ENCODE peak calls at places on chromosomes 12 and 14, in seven cellular contexts. One of them, this sample, is unnamed.
A peak's percentile ranks its signal among the peaks of the same experiment; 100 is the strongest.

GRCh38 chr14:55927059-55927458 is 191.2 kb upstream of the PELI2 start:
- DNase-seq in sigmoid colon: no peak
- DNase-seq in neuronal stem cell: peak; percentile 44
- DNase-seq in psoas muscle: no peak
- DNase-seq in colonic mucosa: peak; percentile 56
- DNase-seq in fibroblast of lung: no peak
- DNase-seq in breast epithelium: no peak
- DNase-seq in this sample: no peak

GRCh38 chr12:109069307-109070231 is 17.2 kb downstream of the USP30 start:
- DNase-seq in neuronal stem cell: peak; percentile 26
- DNase-seq in fibroblast of lung: no peak
- DNase-seq in breast epithelium: no peak
- DNase-seq in sigmoid colon: no peak
- DNase-seq in psoas muscle: no peak
- DNase-seq in colonic mucosa: peak; percentile 80
- DNase-seq in this sample: no peak

GRCh38 chr12:19382111-19382526 is 57.2 kb upstream of the AEBP2 start:
- DNase-seq in neuronal stem cell: no peak
- DNase-seq in fibroblast of lung: peak; percentile 62
- DNase-seq in breast epithelium: no peak
- DNase-seq in sigmoid colon: peak; percentile 14
- DNase-seq in psoas muscle: no peak
- DNase-seq in colonic mucosa: no peak
- DNase-seq in this sample: peak; percentile 22

GRCh38 chr12:114682920-114683708 is 861 bp downstream of the TBX3 start:
- DNase-seq in breast epithelium: no peak
- DNase-seq in psoas muscle: peak; percentile 17
- DNase-seq in sigmoid colon: no peak
- DNase-seq in colonic mucosa: no peak
- DNase-seq in fibroblast of lung: no peak
- DNase-seq in neuronal stem cell: no peak
- DNase-seq in this sample: peak; percentile 75

GRCh38 chr12:43869184-43869583 is 33.3 kb downstream of the TMEM117 start:
- DNase-seq in colonic mucosa: no peak
- DNase-seq in fibroblast of lung: no peak
- DNase-seq in psoas muscle: no peak
- DNase-seq in neuronal stem cell: no peak
- DNase-seq in breast epithelium: no peak
- DNase-seq in sigmoid colon: no peak
- DNase-seq in this sample: no peak

GRCh38 chr12:84070311-84070710 is 842.3 kb downstream of the SLC6A15 start:
- DNase-seq in sigmoid colon: peak; percentile 86
- DNase-seq in neuronal stem cell: no peak
- DNase-seq in colonic mucosa: peak; percentile 15
- DNase-seq in fibroblast of lung: peak; percentile 79
- DNase-seq in psoas muscle: peak; percentile 37
- DNase-seq in breast epithelium: no peak
- DNase-seq in this sample: no peak

GRCh38 chr14:32709072-32709471 is 229.6 kb upstream of the NPAS3 start:
- DNase-seq in sigmoid colon: peak; percentile 70
- DNase-seq in neuronal stem cell: no peak
- DNase-seq in breast epithelium: no peak
- DNase-seq in colonic mucosa: no peak
- DNase-seq in fibroblast of lung: peak; percentile 94
- DNase-seq in psoas muscle: no peak
- DNase-seq in this sample: peak; percentile 18

GRCh38 chr14:70662080-70662479 is 20.4 kb downstream of the TTC9 start:
- DNase-seq in colonic mucosa: no peak
- DNase-seq in sigmoid colon: no peak
- DNase-seq in breast epithelium: no peak
- DNase-seq in fibroblast of lung: no peak
- DNase-seq in psoas muscle: no peak
- DNase-seq in neuronal stem cell: no peak
- DNase-seq in this sample: no peak

GRCh38 chr12:85979641-85980040 is 105.5 kb downstream of the NTS start:
- DNase-seq in breast epithelium: no peak
- DNase-seq in neuronal stem cell: no peak
- DNase-seq in sigmoid colon: no peak
- DNase-seq in colonic mucosa: no peak
- DNase-seq in fibroblast of lung: no peak
- DNase-seq in psoas muscle: no peak
- DNase-seq in this sample: no peak

DNA sequence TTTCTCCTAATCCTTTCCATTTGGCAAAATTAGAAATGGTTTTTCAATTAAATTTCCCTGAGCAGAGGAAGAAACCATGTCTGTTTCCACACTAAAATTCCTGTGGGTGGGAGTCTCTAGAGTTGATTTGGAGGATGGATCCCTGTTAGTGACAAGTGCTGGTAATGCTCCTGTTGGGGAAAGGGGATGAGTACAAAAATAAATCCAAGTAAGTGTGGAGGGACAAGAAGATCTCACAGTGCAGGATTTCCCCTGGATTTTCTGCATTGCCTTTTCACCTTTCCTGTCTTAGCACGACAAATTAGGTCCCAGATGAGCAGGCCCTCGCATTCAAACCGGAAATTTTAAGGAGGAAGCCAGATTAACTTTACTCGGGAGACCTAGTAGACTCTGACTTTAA is 107.5 kb downstream of the DAD1 start:
- DNase-seq in neuronal stem cell: no peak
- DNase-seq in colonic mucosa: no peak
- DNase-seq in fibroblast of lung: no peak
- DNase-seq in psoas muscle: no peak
- DNase-seq in sigmoid colon: no peak
- DNase-seq in breast epithelium: no peak
- DNase-seq in this sample: no peak
- H3K4me1 ChIP-seq in neuronal stem cell: peaks cover 21% of the 10 kb centered on the region
- H3K4me1 ChIP-seq in colonic mucosa: no peaks in the 10 kb centered on the region
- H3K4me1 ChIP-seq in fibroblast of lung: no peaks in the 10 kb centered on the region
- H3K4me1 ChIP-seq in psoas muscle: peaks cover 13% of the 10 kb centered on the region
- H3K4me1 ChIP-seq in sigmoid colon: peaks cover 23% of the 10 kb centered on the region
- H3K4me1 ChIP-seq in breast epithelium: peaks cover 3% of the 10 kb centered on the region
- H3K4me1 ChIP-seq in this sample: peaks cover 20% of the 10 kb centered on the region

GRCh38 chr12:6770094-6770493 is 2.2 kb upstream of the LAG3 start:
- DNase-seq in neuronal stem cell: no peak
- DNase-seq in colonic mucosa: no peak
- DNase-seq in fibroblast of lung: no peak
- DNase-seq in sigmoid colon: no peak
- DNase-seq in psoas muscle: no peak
- DNase-seq in breast epithelium: no peak
- DNase-seq in this sample: no peak
- H3K4me1 ChIP-seq in neuronal stem cell: peaks cover 44% of the 10 kb centered on the region
- H3K4me1 ChIP-seq in colonic mucosa: peaks cover 10% of the 10 kb centered on the region
- H3K4me1 ChIP-seq in fibroblast of lung: peaks cover 25% of the 10 kb centered on the region
- H3K4me1 ChIP-seq in sigmoid colon: peaks cover 76% of the 10 kb centered on the region
- H3K4me1 ChIP-seq in psoas muscle: peaks cover 19% of the 10 kb centered on the region
- H3K4me1 ChIP-seq in breast epithelium: peaks cover 11% of the 10 kb centered on the region
- H3K4me1 ChIP-seq in this sample: peaks cover 5% of the 10 kb centered on the region

DNA sequence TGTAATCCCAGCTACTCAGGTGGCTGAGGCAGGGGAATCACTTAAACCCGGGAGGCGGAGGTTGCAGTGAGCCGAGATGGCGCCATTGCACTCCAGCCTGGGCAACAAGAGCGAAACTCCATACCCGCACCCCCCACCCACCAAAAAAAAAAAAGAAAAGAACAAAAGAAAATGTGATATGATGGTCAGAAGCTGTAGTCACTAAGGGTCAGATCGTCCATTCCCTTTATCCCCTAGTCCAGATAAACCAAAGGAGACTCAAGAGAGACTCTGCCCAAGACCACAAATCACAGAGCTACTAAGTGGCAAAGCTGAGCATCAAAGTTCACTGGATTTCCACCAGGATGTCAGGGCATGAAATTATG is 3.2 kb downstream of the PPTC7 start:
- DNase-seq in sigmoid colon: no peak
- DNase-seq in psoas muscle: no peak
- DNase-seq in neuronal stem cell: no peak
- DNase-seq in fibroblast of lung: no peak
- DNase-seq in breast epithelium: no peak
- DNase-seq in colonic mucosa: no peak
- DNase-seq in this sample: no peak
- H3K4me1 ChIP-seq in sigmoid colon: peaks cover 82% of the 10 kb centered on the region
- H3K4me1 ChIP-seq in psoas muscle: peaks cover 78% of the 10 kb centered on the region
- H3K4me1 ChIP-seq in neuronal stem cell: peaks cover 6% of the 10 kb centered on the region
- H3K4me1 ChIP-seq in fibroblast of lung: peaks cover 10% of the 10 kb centered on the region
- H3K4me1 ChIP-seq in breast epithelium: no peaks in the 10 kb centered on the region
- H3K4me1 ChIP-seq in colonic mucosa: peaks cover 3% of the 10 kb centered on the region
- H3K4me1 ChIP-seq in this sample: peaks cover 13% of the 10 kb centered on the region

GRCh38 chr12:124377981-124378509 is 83.2 kb downstream of the RFLNA start:
- DNase-seq in neuronal stem cell: no peak
- DNase-seq in fibroblast of lung: no peak
- DNase-seq in colonic mucosa: no peak
- DNase-seq in breast epithelium: no peak
- DNase-seq in psoas muscle: no peak
- DNase-seq in sigmoid colon: no peak
- DNase-seq in this sample: no peak
- H3K4me1 ChIP-seq in neuronal stem cell: peaks cover 2% of the 10 kb centered on the region
- H3K4me1 ChIP-seq in fibroblast of lung: peaks cover 33% of the 10 kb centered on the region
- H3K4me1 ChIP-seq in colonic mucosa: no peaks in the 10 kb centered on the region
- H3K4me1 ChIP-seq in breast epithelium: peaks cover 28% of the 10 kb centered on the region
- H3K4me1 ChIP-seq in psoas muscle: peaks cover 52% of the 10 kb centered on the region
- H3K4me1 ChIP-seq in sigmoid colon: peaks cover 46% of the 10 kb centered on the region
- H3K4me1 ChIP-seq in this sample: peaks cover 16% of the 10 kb centered on the region

DNA sequence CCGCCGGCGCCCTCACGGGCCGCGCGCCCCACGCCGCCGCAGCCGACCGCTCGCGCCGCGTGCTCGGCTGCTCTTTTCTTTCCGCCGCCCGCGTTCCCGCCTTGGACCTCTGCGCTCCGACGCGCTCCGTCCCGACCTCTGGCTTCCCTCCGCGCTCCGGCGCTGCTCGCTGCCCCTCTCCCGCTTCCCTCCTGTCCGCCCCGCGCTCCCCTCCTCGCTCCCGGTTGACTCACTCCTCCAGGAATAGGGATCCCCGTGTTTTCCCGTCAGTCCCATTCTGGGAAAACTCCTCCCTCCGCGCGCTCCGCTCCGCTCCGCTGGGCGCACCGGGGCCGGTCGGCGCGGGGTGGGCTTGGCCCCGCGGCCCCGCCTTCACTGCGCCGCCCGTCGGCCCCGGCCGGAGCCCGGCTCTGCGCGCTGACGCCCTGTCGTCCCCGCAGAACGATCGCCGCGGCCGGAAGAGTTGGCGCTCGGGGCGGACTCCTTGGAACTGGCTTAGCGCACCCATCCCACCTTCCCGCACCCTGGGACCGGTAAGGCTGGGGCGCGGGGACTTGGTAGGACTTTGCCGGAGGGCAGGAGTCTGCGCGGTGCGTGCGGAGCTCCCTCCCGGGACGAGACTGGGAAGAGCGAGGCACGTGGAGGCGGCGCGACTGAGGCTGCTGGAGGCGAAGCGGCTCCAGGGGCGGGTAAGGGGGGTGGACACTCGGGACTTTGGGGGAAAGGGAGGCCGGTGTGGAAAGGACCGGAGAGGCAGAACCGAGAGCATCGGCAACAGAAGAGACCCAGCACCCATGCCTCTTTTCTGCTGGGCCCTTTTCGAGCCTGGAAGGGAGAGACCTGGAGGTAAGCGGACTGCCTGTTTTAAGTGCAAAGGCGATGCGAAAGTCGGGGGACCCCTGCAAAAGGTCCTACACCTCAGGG is 573 bp downstream of the TEAD4 start:
- DNase-seq in breast epithelium: no peak
- DNase-seq in fibroblast of lung: peak; percentile 62
- DNase-seq in sigmoid colon: peak; percentile 77
- DNase-seq in colonic mucosa: peak; percentile 48
- DNase-seq in neuronal stem cell: peak; percentile 48
- DNase-seq in psoas muscle: peak; percentile 76
- DNase-seq in this sample: peak; percentile 76
- H3K4me1 ChIP-seq in breast epithelium: no peaks in the 10 kb centered on the region
- H3K4me1 ChIP-seq in fibroblast of lung: no peaks in the 10 kb centered on the region
- H3K4me1 ChIP-seq in sigmoid colon: peaks cover 24% of the 10 kb centered on the region
- H3K4me1 ChIP-seq in colonic mucosa: peaks cover 10% of the 10 kb centered on the region
- H3K4me1 ChIP-seq in neuronal stem cell: peaks cover 28% of the 10 kb centered on the region
- H3K4me1 ChIP-seq in psoas muscle: peaks cover 24% of the 10 kb centered on the region
- H3K4me1 ChIP-seq in this sample: peaks cover 8% of the 10 kb centered on the region

DNA sequence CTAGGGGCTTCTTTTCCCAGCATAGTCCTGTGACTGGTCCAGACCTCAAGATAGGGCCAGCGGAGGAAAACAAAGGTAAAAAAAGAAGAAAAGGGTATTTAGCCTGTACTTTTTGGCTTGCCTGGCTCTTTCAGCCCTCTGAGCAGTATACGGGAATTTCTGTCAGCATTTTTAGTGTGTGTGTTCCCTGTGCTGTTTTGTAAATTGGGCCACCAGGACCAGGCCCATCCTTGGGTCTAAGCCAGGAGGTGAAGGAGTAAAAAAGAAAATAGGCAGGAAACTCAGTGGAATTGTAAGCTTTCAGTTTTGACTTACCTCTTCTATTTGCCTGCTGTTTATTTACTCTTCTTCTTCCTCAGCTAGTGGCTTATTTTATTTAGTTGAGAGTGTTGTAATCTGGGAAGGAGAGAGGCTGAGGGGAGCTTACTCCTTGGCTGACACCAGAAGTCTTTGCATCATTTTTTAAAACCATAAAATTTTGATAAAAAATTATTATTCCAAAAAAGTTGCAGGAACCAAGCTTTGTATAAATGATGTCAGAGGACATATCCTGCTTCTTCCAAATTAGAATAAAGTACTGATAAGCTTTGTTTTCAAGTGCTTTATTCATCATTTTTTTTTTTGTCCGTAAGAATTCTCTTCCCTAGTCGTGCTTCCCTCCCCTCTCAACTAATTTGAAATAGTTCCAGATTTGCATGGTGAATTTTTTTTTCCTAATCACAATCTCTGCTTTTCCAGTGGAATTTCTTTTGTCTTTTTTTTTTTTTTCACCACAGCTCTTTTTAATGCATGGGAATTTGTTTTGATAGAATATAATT is 63.8 kb downstream of the DIP2B start:
- DNase-seq in psoas muscle: no peak
- DNase-seq in colonic mucosa: no peak
- DNase-seq in sigmoid colon: no peak
- DNase-seq in fibroblast of lung: peak; percentile 40
- DNase-seq in breast epithelium: no peak
- DNase-seq in neuronal stem cell: no peak
- DNase-seq in this sample: no peak
- H3K4me1 ChIP-seq in psoas muscle: peaks cover 40% of the 10 kb centered on the region
- H3K4me1 ChIP-seq in colonic mucosa: peaks cover 6% of the 10 kb centered on the region
- H3K4me1 ChIP-seq in sigmoid colon: peaks cover 47% of the 10 kb centered on the region
- H3K4me1 ChIP-seq in fibroblast of lung: peaks cover 25% of the 10 kb centered on the region
- H3K4me1 ChIP-seq in breast epithelium: peaks cover 10% of the 10 kb centered on the region
- H3K4me1 ChIP-seq in neuronal stem cell: peaks cover 11% of the 10 kb centered on the region
- H3K4me1 ChIP-seq in this sample: peaks cover 11% of the 10 kb centered on the region

GRCh38 chr12:57210461-57210860 is 6.1 kb upstream of the NXPH4 start:
- DNase-seq in sigmoid colon: no peak
- DNase-seq in fibroblast of lung: no peak
- DNase-seq in breast epithelium: no peak
- DNase-seq in psoas muscle: no peak
- DNase-seq in colonic mucosa: no peak
- DNase-seq in neuronal stem cell: no peak
- DNase-seq in this sample: peak; percentile 67

GRCh38 chr12:57209916-57210315 is 6.7 kb upstream of the NXPH4 start:
- DNase-seq in colonic mucosa: no peak
- DNase-seq in breast epithelium: no peak
- DNase-seq in neuronal stem cell: no peak
- DNase-seq in psoas muscle: no peak
- DNase-seq in fibroblast of lung: no peak
- DNase-seq in sigmoid colon: no peak
- DNase-seq in this sample: no peak

GRCh38 chr12:57211791-57212700 is 4.5 kb upstream of the NXPH4 start:
- DNase-seq in neuronal stem cell: no peak
- DNase-seq in fibroblast of lung: no peak
- DNase-seq in psoas muscle: no peak
- DNase-seq in sigmoid colon: no peak
- DNase-seq in breast epithelium: no peak
- DNase-seq in colonic mucosa: no peak
- DNase-seq in this sample: no peak

GRCh38 chr12:57212701-57213067 is 3.9 kb upstream of the NXPH4 start:
- DNase-seq in breast epithelium: no peak
- DNase-seq in fibroblast of lung: no peak
- DNase-seq in colonic mucosa: no peak
- DNase-seq in psoas muscle: no peak
- DNase-seq in neuronal stem cell: no peak
- DNase-seq in sigmoid colon: no peak
- DNase-seq in this sample: no peak

GRCh38 chr12:57210926-57211700 is 5.5 kb upstream of the NXPH4 start:
- DNase-seq in psoas muscle: no peak
- DNase-seq in sigmoid colon: no peak
- DNase-seq in fibroblast of lung: no peak
- DNase-seq in neuronal stem cell: no peak
- DNase-seq in breast epithelium: no peak
- DNase-seq in colonic mucosa: no peak
- DNase-seq in this sample: peak; percentile 65
- H3K4me1 ChIP-seq in psoas muscle: peaks cover 8% of the 10 kb centered on the region
- H3K4me1 ChIP-seq in sigmoid colon: peaks cover 17% of the 10 kb centered on the region
- H3K4me1 ChIP-seq in fibroblast of lung: peaks cover 3% of the 10 kb centered on the region
- H3K4me1 ChIP-seq in neuronal stem cell: peaks cover 8% of the 10 kb centered on the region
- H3K4me1 ChIP-seq in breast epithelium: no peaks in the 10 kb centered on the region
- H3K4me1 ChIP-seq in colonic mucosa: peaks cover 5% of the 10 kb centered on the region
- H3K4me1 ChIP-seq in this sample: peaks cover 4% of the 10 kb centered on the region

This sample was measured in right cardiac atrium.